ENCODE peak calls at places on chromosomes 4 and X, in four cellular contexts. I is upper lobe of right lung, W is neural progenitor cell, S is fibroblast of lung. X is an unnamed sample.

GRCh38 chr4:101304916-101305315 is 42.4 kb downstream of the PPP3CA start:
- DNase-seq in S (peak; percentile 66), I (no peak), W (peak; percentile 31), X (no peak)

GRCh38 chr4:71260544-71260943 is 78.3 kb upstream of the SLC4A4 start:
- DNase-seq in W (no peak), S (no peak), I (no peak), X (no peak)

GRCh38 chrX:109886122-109886761 is 116.7 kb upstream of the TMEM164 start:
- DNase-seq in S (peak; percentile 69), W (peak; percentile 57), I (no peak), X (no peak)

GRCh38 chrX:7552758-7553157 is 290.2 kb upstream of the VCX start:
- DNase-seq in S (no peak), W (no peak), I (no peak), X (no peak)

GRCh38 chr4:47531241-47531953 is 46.3 kb downstream of the ATP10D start:
- DNase-seq in I (peak; percentile 48), W (peak; percentile 70), S (peak; percentile 75), X (peak; percentile 41)

GRCh38 chr4:604131-604530 is 21.2 kb upstream of the PDE6B start:
- DNase-seq in W (no peak), I (no peak), S (no peak), X (no peak)

GRCh38 chr4:153327247-153327646 is 17.2 kb upstream of the MND1 start:
- DNase-seq in I (no peak), S (no peak), W (no peak), X (no peak)

GRCh38 chr4:111943796-111944203 is 201.5 kb upstream of the FAM241A start:
- DNase-seq in S (peak; percentile 40), I (peak; percentile 61), W (peak; percentile 77), X (no peak)

GRCh38 chr4:8515316-8516060 is 64.7 kb upstream of the GPR78 start:
- DNase-seq in I (no peak), S (peak; percentile 9), W (no peak), X (no peak)

GRCh38 chr4:169485791-169486742 is 126.3 kb downstream of the NEK1 start:
- DNase-seq in I (no peak), S (peak; percentile 79), W (peak; percentile 49), X (no peak)

GRCh38 chr4:137961051-137961438 is 281.1 kb downstream of the SLC7A11 start:
- DNase-seq in S (peak; percentile 85), I (no peak), W (no peak), X (no peak)

GRCh38 chr4:20589436-20589835 is 110.8 kb upstream of the PACRGL start:
- DNase-seq in W (peak; percentile 7), S (no peak), I (no peak), X (no peak)

GRCh38 chrX:121121021-121121420 is 73.6 kb downstream of the GLUD2 start:
- DNase-seq in S (no peak), W (no peak), I (no peak), X (no peak)

GRCh38 chr4:108446554-108446953 is 173.8 kb upstream of the RPL34 start:
- DNase-seq in W (no peak), S (no peak), I (no peak), X (peak; percentile 51)

GRCh38 chrX:100410901-100411801 is 1.1 kb upstream of the PCDH19 start:
- DNase-seq in I (no peak), W (peak; percentile 47), S (no peak), X (no peak)

GRCh38 chr4:40747436-40747835 is 2.3 kb upstream of the NSUN7 start:
- DNase-seq in W (no peak), S (no peak), I (no peak), X (no peak)

GRCh38 chr4:173001571-173001970 is 167.0 kb upstream of the GALNT7 start:
- DNase-seq in S (peak; percentile 81), I (no peak), W (no peak), X (no peak)

GRCh38 chr4:76233088-76233487 is 18.4 kb upstream of the FAM47E start:
- DNase-seq in W (no peak), S (no peak), I (no peak), X (no peak)

GRCh38 chr4:3612275-3612674 is 80.1 kb upstream of the LRPAP1 start:
- DNase-seq in I (no peak), W (no peak), S (no peak), X (no peak)

GRCh38 chrX:65994519-65995501 is 45.1 kb downstream of the VSIG4 start:
- DNase-seq in S (no peak), W (no peak), I (no peak), X (no peak)

GRCh38 chrX:53086464-53086863 is 4.3 kb downstream of the TSPYL2 start:
- DNase-seq in W (no peak), I (peak; percentile 85), S (no peak), X (no peak)

GRCh38 chr4:26021417-26022345 is 107.7 kb downstream of the SMIM20 start:
- DNase-seq in W (no peak), I (no peak), S (peak; percentile 32), X (no peak)

GRCh38 chrX:17888421-17888820 is 27.3 kb upstream of the RAI2 start:
- DNase-seq in W (no peak), I (no peak), S (no peak), X (no peak)

GRCh38 chr4:84258905-84259830 is 239.9 kb downstream of the NKX6-1 start:
- DNase-seq in S (peak; percentile 19), I (no peak), W (peak; percentile 40), X (no peak)

GRCh38 chrX:96314974-96315373 is 369.7 kb upstream of the DIAPH2 start:
- DNase-seq in S (peak; percentile 30), I (no peak), W (no peak), X (no peak)

GRCh38 chr4:139084425-139085093 is 69.0 kb downstream of the NOCT start:
- DNase-seq in S (no peak), I (no peak), W (no peak), X (no peak)

GRCh38 chr4:139085141-139085540 is 69.6 kb downstream of the NOCT start:
- DNase-seq in S (peak; percentile 48), I (no peak), W (no peak), X (no peak)

GRCh38 chr4:139078926-139079325 is 63.3 kb downstream of the NOCT start:
- DNase-seq in W (no peak), I (no peak), S (no peak), X (no peak)

GRCh38 chr4:139082750-139083532 is 67.4 kb downstream of the NOCT start:
- DNase-seq in W (peak; percentile 97), S (peak; percentile 98), I (peak; percentile 96), X (peak; percentile 97)

DNA sequence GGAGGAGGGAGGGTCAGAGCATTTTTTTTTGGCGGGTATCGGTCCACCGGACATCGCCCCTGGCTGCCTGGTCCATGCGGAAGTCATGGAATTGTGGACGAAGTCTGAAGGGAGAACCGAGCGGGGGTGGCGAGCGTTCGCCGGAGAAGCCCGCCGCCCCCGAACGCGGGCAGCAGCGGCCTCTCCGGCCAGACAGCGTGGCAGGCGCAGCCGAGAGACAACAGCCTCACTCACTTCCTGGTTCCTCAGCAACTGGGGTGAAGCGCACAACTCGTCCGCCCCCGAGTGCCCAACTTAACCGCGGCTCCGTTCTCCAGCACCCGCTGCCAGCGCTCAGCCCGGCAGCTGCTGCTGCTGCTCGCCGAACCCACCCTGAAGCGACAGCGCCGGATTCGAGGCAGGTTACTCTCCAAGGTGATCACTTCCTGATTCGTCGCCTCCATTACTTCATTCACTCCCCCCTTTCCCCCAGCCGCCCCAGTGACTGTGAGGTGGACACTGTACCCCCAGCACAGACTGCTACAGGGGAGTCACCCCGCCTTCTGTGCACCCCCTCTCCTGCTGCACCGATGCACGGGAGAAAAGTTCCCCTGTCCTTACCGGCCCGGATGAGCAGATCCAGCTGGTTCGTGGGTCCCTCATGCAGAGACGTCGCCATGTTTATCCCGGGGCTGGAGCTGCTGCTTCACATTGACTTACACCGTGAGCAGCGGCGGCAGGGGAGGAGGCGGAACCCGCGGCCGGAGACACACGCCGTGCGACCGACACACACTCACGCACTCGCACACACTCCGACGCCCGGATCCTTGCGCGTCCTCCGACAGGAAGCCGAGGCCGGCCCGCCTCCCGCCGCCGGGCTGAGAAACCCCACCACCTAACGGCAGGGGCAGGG is 68.2 kb downstream of the NOCT start:
- DNase-seq in S (peak; percentile 94), W (peak; percentile 95), I (peak; percentile 95), X (peak; percentile 96)
- TF ChIP-seq CTCF in S (peak; percentile 11), W (peak; percentile 47), I (peak; percentile 35), X (no peak)

GRCh38 chr4:107018336-107018735 is 17.8 kb downstream of the DKK2 start:
- DNase-seq in W (no peak), S (no peak), I (no peak), X (no peak)

DNA sequence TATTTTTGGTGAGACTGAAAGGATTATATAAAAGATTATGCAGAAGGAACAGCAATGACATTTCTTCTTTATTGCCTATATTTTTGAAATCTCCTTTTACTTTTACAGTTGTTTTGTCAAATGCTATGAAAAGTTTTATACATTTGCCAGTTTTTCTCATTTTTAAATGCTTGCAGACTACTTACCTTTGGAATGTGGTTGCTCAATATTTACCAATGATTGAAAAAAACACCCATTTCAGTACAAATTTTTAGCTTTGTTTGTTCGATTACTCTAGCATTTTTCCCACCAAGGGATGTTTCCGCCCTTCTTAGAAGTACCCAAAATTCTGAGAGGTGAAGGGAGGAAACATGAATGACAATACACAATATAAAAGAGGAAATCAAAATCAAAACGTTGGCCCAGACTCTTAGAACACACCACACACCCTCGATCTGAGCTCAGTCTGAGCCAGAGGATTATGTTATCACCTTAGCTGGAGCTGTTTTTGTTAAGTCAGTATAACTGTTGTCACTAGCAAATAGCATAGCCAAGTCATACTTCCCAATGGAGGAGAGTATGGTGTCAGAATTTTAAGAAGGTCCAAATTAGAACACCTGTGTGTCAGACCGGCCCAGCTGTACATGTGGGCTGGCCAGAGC is 18.3 kb downstream of the DKK2 start:
- DNase-seq in S (no peak), I (no peak), W (no peak), X (no peak)
- H3K4me1 ChIP-seq in S (no peaks in the 10 kb centered on the region), I (no peaks in the 10 kb centered on the region), W (no peaks in the 10 kb centered on the region), X (no peaks in the 10 kb centered on the region)

GRCh38 chr4:54677853-54678650 is 20.3 kb downstream of the KIT start:
- DNase-seq in S (no peak), I (no peak), W (no peak), X (no peak)

GRCh38 chr4:54685810-54686209 is 28.1 kb downstream of the KIT start:
- DNase-seq in I (no peak), W (no peak), S (no peak), X (no peak)

GRCh38 chr4:54678826-54679225 is 21.1 kb downstream of the KIT start:
- DNase-seq in S (no peak), W (peak; percentile 8), I (no peak), X (no peak)

GRCh38 chr4:54687887-54688841 is 30.4 kb downstream of the KIT start:
- DNase-seq in W (no peak), S (no peak), I (no peak), X (no peak)

DNA sequence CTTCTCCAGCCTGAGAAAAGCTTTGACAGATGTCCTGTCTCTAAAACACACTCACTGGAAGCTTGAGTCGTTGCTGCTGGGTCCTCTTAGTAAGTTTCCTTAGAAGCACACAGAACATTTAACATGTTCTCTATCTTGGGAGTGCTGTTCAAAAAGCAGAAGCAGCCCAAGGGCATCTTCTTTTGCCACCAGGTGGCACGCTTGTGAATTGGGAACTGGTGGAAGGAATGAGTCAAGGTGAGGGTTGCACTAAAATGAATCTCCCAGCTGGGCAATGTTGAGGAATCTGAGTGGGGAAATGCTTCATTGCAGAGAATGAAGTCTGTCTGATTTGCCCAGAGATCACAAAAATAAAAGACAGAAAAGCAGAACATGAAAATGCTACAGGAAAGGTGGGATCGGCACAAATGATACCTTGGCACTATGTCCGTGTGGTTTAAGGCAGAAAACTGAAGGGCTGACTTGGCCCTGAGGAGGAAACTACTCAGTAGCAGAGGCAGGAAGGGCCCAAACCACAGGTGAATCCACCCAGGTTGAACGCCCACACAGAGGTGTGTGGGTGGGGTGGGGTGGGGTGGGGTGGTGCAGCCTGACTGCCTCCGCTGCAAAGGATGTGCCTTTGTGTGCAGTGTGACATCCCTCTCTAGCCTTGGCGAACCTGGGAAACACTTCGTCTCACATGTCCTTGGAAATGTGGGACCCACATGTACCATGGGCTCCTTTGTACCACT is 26.0 kb downstream of the KIT start:
- DNase-seq in W (peak; percentile 23), S (peak; percentile 5), I (no peak), X (no peak)
- TF ChIP-seq CTCF in W (peak; percentile 47), S (peak; percentile 20), I (peak; percentile 41), X (no peak)

GRCh38 chrX:153562546-153562945 is 36.4 kb downstream of the CCNQ start:
- DNase-seq in S (no peak), I (no peak), W (no peak), X (no peak)
- H3K4me1 ChIP-seq in S (no peaks in the 10 kb centered on the region), I (no peaks in the 10 kb centered on the region), W (no peaks in the 10 kb centered on the region), X (no peaks in the 10 kb centered on the region)